ENCODE peak calls at places on chromosomes 13 and 19, in four cellular contexts. One of them, this sample, is unnamed. For H3K36me3, the result is how much of the 10 kb centered on the place peaks cover.

GRCh38 chr13:114047358-114047881 is 73.5 kb upstream of the C13orf46 start:
- DNase-seq in brain microvascular endothelial cell: no peak
- DNase-seq in pancreas: no peak
- DNase-seq in Panc1: no peak
- DNase-seq in this sample: no peak

GRCh38 chr19:46946611-46947238 is 72.9 kb upstream of the NPAS1 start:
- DNase-seq in brain microvascular endothelial cell: no peak
- DNase-seq in Panc1: no peak
- DNase-seq in pancreas: no peak
- DNase-seq in this sample: no peak

GRCh38 chr19:54684537-54684936 is 21.8 kb downstream of the LILRB4 start:
- DNase-seq in brain microvascular endothelial cell: peak
- DNase-seq in Panc1: no peak
- DNase-seq in pancreas: no peak
- DNase-seq in this sample: peak

GRCh38 chr13:26895081-26895807 is 134.7 kb upstream of the GPR12 start:
- DNase-seq in brain microvascular endothelial cell: no peak
- DNase-seq in Panc1: no peak
- DNase-seq in pancreas: no peak
- DNase-seq in this sample: no peak

GRCh38 chr13:51797664-51798488 is 6.1 kb downstream of the DHRS12 start:
- DNase-seq in brain microvascular endothelial cell: peak
- DNase-seq in pancreas: peak
- DNase-seq in Panc1: no peak
- DNase-seq in this sample: peak

GRCh38 chr13:24074687-24075086 is 85.8 kb upstream of the SPATA13 start:
- DNase-seq in Panc1: no peak
- DNase-seq in pancreas: peak
- DNase-seq in brain microvascular endothelial cell: no peak
- DNase-seq in this sample: peak

GRCh38 chr19:6536138-6536671 is 5.4 kb downstream of the TNFSF9 start:
- DNase-seq in Panc1: no peak
- DNase-seq in brain microvascular endothelial cell: peak
- DNase-seq in pancreas: no peak
- DNase-seq in this sample: peak

GRCh38 chr13:78430166-78430791 is 173.1 kb downstream of the POU4F1 start:
- DNase-seq in pancreas: no peak
- DNase-seq in Panc1: no peak
- DNase-seq in brain microvascular endothelial cell: no peak
- DNase-seq in this sample: no peak

GRCh38 chr13:49444517-49445395 is 682 bp downstream of the SETDB2 start:
- DNase-seq in Panc1: peak
- DNase-seq in pancreas: no peak
- DNase-seq in brain microvascular endothelial cell: no peak
- DNase-seq in this sample: peak

GRCh38 chr19:18290250-18291018 is 9.0 kb upstream of the JUND start:
- DNase-seq in Panc1: no peak
- DNase-seq in pancreas: no peak
- DNase-seq in brain microvascular endothelial cell: peak
- DNase-seq in this sample: no peak

GRCh38 chr19:10294368-10294697 is 4.6 kb downstream of the ICAM5 start:
- DNase-seq in brain microvascular endothelial cell: no peak
- DNase-seq in Panc1: no peak
- DNase-seq in pancreas: no peak
- DNase-seq in this sample: no peak

GRCh38 chr13:39692650-39693438 is 37.4 kb downstream of the COG6 start:
- DNase-seq in brain microvascular endothelial cell: no peak
- DNase-seq in pancreas: no peak
- DNase-seq in Panc1: no peak
- DNase-seq in this sample: no peak

GRCh38 chr13:95100525-95101121 is 200.6 kb downstream of the ABCC4 start:
- DNase-seq in pancreas: no peak
- DNase-seq in Panc1: peak
- DNase-seq in brain microvascular endothelial cell: peak
- DNase-seq in this sample: peak

GRCh38 chr19:53951436-53951835 is 11.3 kb upstream of the CACNG8 start:
- DNase-seq in Panc1: no peak
- DNase-seq in brain microvascular endothelial cell: no peak
- DNase-seq in pancreas: no peak
- DNase-seq in this sample: no peak

GRCh38 chr19:12064266-12065099 is at the start of gene ZNF844:
- DNase-seq in Panc1: peak
- DNase-seq in brain microvascular endothelial cell: peak
- DNase-seq in pancreas: peak
- DNase-seq in this sample: peak

GRCh38 chr19:1247747-1248453 is 483 bp upstream of the MIDN start:
- DNase-seq in brain microvascular endothelial cell: peak
- DNase-seq in pancreas: peak
- DNase-seq in Panc1: no peak
- DNase-seq in this sample: peak

GRCh38 chr13:110705356-110705825 is 525 bp downstream of the CARS2 start:
- DNase-seq in Panc1: no peak
- DNase-seq in brain microvascular endothelial cell: no peak
- DNase-seq in pancreas: no peak
- DNase-seq in this sample: no peak

GRCh38 chr19:17341845-17342244 is 4.5 kb downstream of the GTPBP3 start:
- DNase-seq in pancreas: no peak
- DNase-seq in Panc1: no peak
- DNase-seq in brain microvascular endothelial cell: no peak
- DNase-seq in this sample: no peak

GRCh38 chr13:114108141-114108761 is 24.2 kb downstream of the RASA3 start:
- DNase-seq in Panc1: no peak
- DNase-seq in pancreas: no peak
- DNase-seq in brain microvascular endothelial cell: no peak
- DNase-seq in this sample: no peak

GRCh38 chr13:48586591-48587103 is 53.8 kb upstream of the RCBTB2 start:
- DNase-seq in pancreas: peak
- DNase-seq in brain microvascular endothelial cell: no peak
- DNase-seq in Panc1: no peak
- DNase-seq in this sample: no peak

GRCh38 chr19:4112367-4112766 is 11.6 kb downstream of the MAP2K2 start:
- DNase-seq in brain microvascular endothelial cell: no peak
- DNase-seq in pancreas: no peak
- DNase-seq in Panc1: no peak
- DNase-seq in this sample: no peak
- H3K36me3 ChIP-seq in brain microvascular endothelial cell: half or more
- H3K36me3 ChIP-seq in pancreas: under half
- H3K36me3 ChIP-seq in Panc1: under half
- H3K36me3 ChIP-seq in this sample: under half

DNA sequence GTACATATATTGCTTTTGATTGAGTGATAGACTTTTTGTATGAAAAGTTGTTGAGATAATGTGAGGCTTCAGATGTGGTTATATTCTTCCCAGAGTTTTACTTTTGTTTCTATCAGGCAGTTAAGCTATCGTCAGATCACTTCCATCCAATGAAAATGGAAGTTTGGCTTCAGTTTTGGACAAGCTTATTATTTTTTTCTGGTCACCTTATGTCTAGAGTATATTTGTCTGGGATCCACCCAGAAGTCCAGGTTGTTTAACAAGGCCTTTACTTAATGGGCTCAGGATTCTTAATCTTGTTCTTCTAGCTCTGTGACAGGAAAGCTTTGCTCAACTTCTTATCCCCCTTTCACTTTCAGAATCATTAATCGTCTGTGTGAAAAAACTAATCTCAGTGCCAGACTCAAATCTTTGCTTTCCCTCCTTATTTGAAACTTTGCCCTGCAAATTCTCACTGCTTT is 150.9 kb downstream of the PDS5B start:
- DNase-seq in pancreas: no peak
- DNase-seq in Panc1: no peak
- DNase-seq in brain microvascular endothelial cell: no peak
- DNase-seq in this sample: no peak
- H3K4me3 ChIP-seq in pancreas: peak
- H3K4me3 ChIP-seq in Panc1: no peak
- H3K4me3 ChIP-seq in brain microvascular endothelial cell: no peak
- H3K4me3 ChIP-seq in this sample: no peak

DNA sequence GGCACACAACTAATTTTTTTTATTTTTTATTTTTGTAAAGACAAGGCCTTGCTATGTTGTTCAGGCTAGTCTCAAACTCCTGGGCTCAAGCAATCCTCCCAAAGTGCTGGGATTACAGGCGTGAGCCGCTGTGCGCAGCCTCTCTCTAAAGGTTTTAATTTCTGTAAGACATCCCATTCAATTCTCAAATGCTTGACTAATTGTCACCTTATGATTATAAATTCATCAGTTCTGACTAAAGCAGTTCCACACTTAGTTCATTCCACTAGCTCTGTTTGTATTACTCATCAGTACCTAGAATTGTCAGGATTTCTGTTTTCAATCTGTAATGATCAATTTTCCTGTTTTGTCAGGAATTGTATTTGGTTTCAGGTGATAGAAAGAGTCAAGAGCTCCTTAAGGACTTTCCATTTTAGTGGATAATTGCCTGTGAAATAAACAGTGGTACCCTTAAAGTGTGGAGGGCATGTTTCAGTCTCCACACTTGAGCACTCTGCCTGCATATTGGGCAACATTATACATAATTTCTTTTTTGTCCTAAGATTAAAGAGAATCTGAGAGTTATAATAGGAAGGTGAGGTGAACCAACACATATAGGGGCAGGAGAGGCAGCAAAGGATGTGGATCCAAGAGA is 27.6 kb downstream of the GPALPP1 start:
- DNase-seq in brain microvascular endothelial cell: no peak
- DNase-seq in Panc1: no peak
- DNase-seq in pancreas: no peak
- DNase-seq in this sample: no peak
- H3K36me3 ChIP-seq in brain microvascular endothelial cell: under half
- H3K36me3 ChIP-seq in Panc1: under half
- H3K36me3 ChIP-seq in pancreas: under half
- H3K36me3 ChIP-seq in this sample: under half

GRCh38 chr13:30659980-30660379 is 42.3 kb downstream of the USPL1 start:
- DNase-seq in brain microvascular endothelial cell: no peak
- DNase-seq in Panc1: no peak
- DNase-seq in pancreas: no peak
- DNase-seq in this sample: no peak
- H3K4me3 ChIP-seq in brain microvascular endothelial cell: no peak
- H3K4me3 ChIP-seq in Panc1: no peak
- H3K4me3 ChIP-seq in pancreas: no peak
- H3K4me3 ChIP-seq in this sample: no peak

This sample was measured in bronchial epithelial cell.